ENCODE peak calls at places on chromosomes 5 and 9, in ten cellular contexts. T is heart left ventricle, Z is transverse colon, O is coronary artery, F is heart right ventricle, A is endothelial cell, B is progenitor cell of endocrine pancreas, M is cardiac fibroblast, S is cardiac muscle cell, D is choroid plexus epithelial cell. I is an unnamed sample.

GRCh38 chr9:107547303-107547702 is 57.7 kb upstream of the KLF4 start:
- DNase-seq in S (no peak), D (no peak), A (no peak), O (no peak), M (no peak), Z (no peak), T (no peak), F (no peak), B (no peak), I (no peak)

GRCh38 chr9:134205636-134206316 is 41.4 kb upstream of the RNU6ATAC start:
- DNase-seq in Z (peak), D (no peak), T (peak), A (no peak), F (peak), S (peak), O (no peak), M (peak), B (no peak), I (no peak)

GRCh38 chr5:61728287-61728686 is 396.2 kb downstream of the ZSWIM6 start:
- DNase-seq in F (no peak), T (no peak), D (no peak), B (no peak), S (no peak), O (no peak), M (no peak), Z (no peak), A (no peak), I (no peak)

GRCh38 chr9:116450378-116451139 is 236.5 kb upstream of the TRIM32 start:
- DNase-seq in S (peak), T (no peak), A (no peak), B (no peak), O (no peak), M (peak), D (peak), F (no peak), Z (no peak), I (no peak)

GRCh38 chr5:33494476-33494875 is 53.7 kb downstream of the TARS1 start:
- DNase-seq in S (peak), F (no peak), B (no peak), O (no peak), T (no peak), A (no peak), M (peak), Z (no peak), D (no peak), I (no peak)

GRCh38 chr5:159781626-159782157 is 134.6 kb upstream of the ADRA1B start:
- DNase-seq in F (no peak), B (no peak), S (no peak), M (no peak), T (no peak), O (no peak), A (no peak), Z (no peak), D (no peak), I (no peak)

GRCh38 chr9:83066771-83067170 is 3.8 kb upstream of the RASEF start:
- DNase-seq in Z (no peak), A (no peak), O (no peak), B (no peak), F (no peak), T (no peak), D (peak), S (no peak), M (peak), I (no peak)

GRCh38 chr9:109925810-109926209 is 145.8 kb downstream of the PALM2AKAP2 start:
- DNase-seq in T (no peak), M (no peak), D (no peak), A (no peak), B (no peak), O (no peak), F (no peak), S (no peak), Z (no peak), I (no peak)

GRCh38 chr9:98784855-98785254 is 11.5 kb downstream of the ANKS6 start:
- DNase-seq in M (no peak), Z (no peak), A (no peak), B (no peak), F (no peak), T (no peak), O (no peak), S (no peak), D (no peak), I (no peak)

GRCh38 chr5:10566556-10567068 is 2.7 kb downstream of the ANKRD33B start:
- DNase-seq in T (no peak), D (no peak), Z (no peak), B (no peak), A (no peak), O (no peak), S (no peak), F (no peak), M (no peak), I (no peak)

GRCh38 chr9:78507008-78507407 is 210.1 kb downstream of the PSAT1 start:
- DNase-seq in A (no peak), T (no peak), Z (no peak), D (no peak), O (no peak), B (no peak), S (no peak), F (no peak), M (no peak), I (no peak)

GRCh38 chr5:4205408-4205807 is 609.8 kb downstream of the IRX1 start:
- DNase-seq in T (no peak), Z (no peak), O (no peak), D (no peak), A (no peak), B (no peak), F (no peak), M (peak), S (peak), I (no peak)

GRCh38 chr5:143102414-143102813 is 301.1 kb downstream of the NR3C1 start:
- DNase-seq in M (no peak), Z (no peak), D (no peak), F (no peak), B (no peak), O (no peak), T (peak), A (no peak), S (peak), I (no peak)

GRCh38 chr9:96173640-96174039 is 128.3 kb downstream of the HSD17B3 start:
- DNase-seq in T (no peak), Z (no peak), A (peak), F (no peak), S (no peak), O (no peak), B (no peak), M (no peak), D (no peak), I (no peak)

GRCh38 chr9:93265301-93265971 is 81.5 kb downstream of the WNK2 start:
- DNase-seq in O (no peak), S (no peak), D (no peak), B (no peak), M (no peak), F (no peak), Z (no peak), A (no peak), T (no peak), I (no peak)

GRCh38 chr5:1651971-1652872 is 128.5 kb upstream of the LPCAT1 start:
- DNase-seq in Z (no peak), M (no peak), T (no peak), D (no peak), B (no peak), F (no peak), S (no peak), O (peak), A (no peak), I (no peak)

GRCh38 chr9:113528811-113529210 is 65.3 kb downstream of the RGS3 start:
- DNase-seq in B (no peak), M (no peak), O (no peak), T (no peak), D (no peak), A (no peak), F (no peak), Z (no peak), S (no peak), I (no peak)

DNA sequence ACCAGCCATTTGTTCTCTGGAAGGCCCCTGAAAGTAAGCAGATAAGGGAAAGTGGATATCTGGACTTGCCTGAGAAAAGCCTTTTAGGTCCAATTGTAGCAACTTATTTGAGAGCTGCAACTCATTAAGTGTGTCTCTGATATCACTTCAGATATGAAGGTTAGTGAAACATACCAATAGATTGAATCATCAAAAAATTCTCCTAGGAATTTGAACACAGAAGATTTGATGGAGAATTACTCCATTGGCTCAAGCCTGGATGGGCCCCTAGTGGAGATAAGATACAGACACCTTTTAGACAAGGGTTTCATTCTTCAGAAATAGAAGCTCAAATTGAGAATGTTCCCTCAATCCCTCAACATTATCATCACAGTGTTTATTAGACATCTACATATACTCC is 356.7 kb downstream of the NDUFS4 start:
- DNase-seq in T (no peak), S (peak), B (no peak), F (no peak), D (peak), M (peak), O (no peak), A (no peak), Z (no peak), I (no peak)
- TF ChIP-seq CTCF in T (no peak), S (no peak), B (peak), F (no peak), D (peak), M (no peak), O (no peak), A (peak), Z (no peak), I (no peak)

DNA sequence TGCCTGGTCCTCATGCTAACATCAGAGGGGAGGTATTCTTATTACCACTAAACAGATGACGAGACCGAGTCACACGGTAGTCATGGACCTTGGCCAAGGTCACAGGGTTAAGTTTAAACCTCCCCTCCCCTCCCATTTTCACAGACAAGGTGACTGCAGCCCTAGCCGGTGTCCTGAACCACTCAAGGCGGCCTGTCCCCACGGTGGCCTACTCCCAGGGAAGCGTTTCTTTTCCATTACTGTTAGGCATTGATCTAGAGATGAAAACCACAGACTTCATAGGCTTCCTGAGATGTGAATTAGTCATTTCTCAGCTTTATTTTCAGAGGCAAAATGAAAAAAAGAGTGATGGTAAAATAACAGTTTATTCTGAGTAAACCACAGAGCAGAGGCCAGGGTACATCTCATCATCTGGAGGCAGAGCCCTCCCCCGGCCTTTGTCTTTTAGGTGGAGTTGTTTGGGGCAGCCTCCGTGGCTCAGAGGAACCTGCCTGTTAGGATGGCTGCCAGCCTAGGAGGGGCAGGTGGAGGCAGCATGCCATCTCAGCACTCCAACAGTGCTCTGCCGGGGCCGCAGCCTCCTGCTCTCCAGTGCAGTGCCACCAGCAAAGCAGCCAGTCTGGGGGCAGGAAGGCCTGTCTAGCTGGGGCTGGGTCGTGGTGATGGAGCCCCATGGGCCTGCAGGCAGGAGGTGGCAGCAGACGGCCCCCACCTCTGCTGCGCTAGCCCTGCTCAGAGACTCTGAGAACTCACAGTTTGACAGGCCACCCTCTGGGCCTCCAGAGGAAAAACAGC is 71.2 kb downstream of the RAPGEF1 start:
- DNase-seq in S (peak), A (no peak), F (no peak), M (peak), T (no peak), D (peak), O (no peak), B (no peak), Z (no peak), I (peak)
- TF ChIP-seq CTCF in S (no peak), A (no peak), F (no peak), M (no peak), T (no peak), D (peak), O (no peak), B (no peak), Z (no peak), I (no peak)

GRCh38 chr5:40909723-40910122 is 426 bp downstream of the C7 start:
- DNase-seq in D (no peak), F (no peak), T (no peak), M (peak), B (no peak), O (no peak), Z (no peak), S (no peak), A (no peak), I (no peak)

GRCh38 chr5:40906351-40906751 is 2.9 kb upstream of the C7 start:
- DNase-seq in Z (no peak), A (no peak), F (no peak), D (no peak), M (peak), B (no peak), S (no peak), O (no peak), T (no peak), I (no peak)

GRCh38 chr5:40909233-40909632 is at the start of gene C7:
- DNase-seq in D (peak), M (peak), S (peak), O (no peak), Z (no peak), T (no peak), B (no peak), A (no peak), F (no peak), I (no peak)

GRCh38 chr5:40904205-40904993 is 4.9 kb upstream of the C7 start:
- DNase-seq in A (peak), T (peak), D (peak), B (peak), S (peak), O (no peak), F (peak), M (peak), Z (peak), I (no peak)

DNA sequence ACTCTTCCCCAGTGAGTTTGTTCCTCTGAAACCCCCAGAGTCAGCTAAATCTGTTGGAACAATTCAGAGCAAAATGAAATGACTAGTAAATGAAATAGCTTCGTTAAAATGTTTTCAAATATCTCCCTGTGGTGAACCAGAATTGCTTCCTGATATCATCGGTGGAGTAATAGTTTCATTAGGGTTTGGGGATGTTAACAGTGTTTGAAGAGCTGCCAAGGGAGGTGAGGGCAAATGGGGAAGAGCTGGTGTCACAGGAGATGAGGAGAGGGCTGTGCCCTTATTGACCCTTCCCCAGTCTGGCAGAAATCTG is 4.3 kb upstream of the C7 start:
- DNase-seq in B (no peak), T (no peak), Z (no peak), O (no peak), D (no peak), A (no peak), F (no peak), M (no peak), S (no peak), I (no peak)
- TF ChIP-seq CTCF in B (no peak), T (no peak), Z (no peak), O (peak), D (no peak), A (no peak), F (no peak), M (no peak), S (no peak), I (peak)

DNA sequence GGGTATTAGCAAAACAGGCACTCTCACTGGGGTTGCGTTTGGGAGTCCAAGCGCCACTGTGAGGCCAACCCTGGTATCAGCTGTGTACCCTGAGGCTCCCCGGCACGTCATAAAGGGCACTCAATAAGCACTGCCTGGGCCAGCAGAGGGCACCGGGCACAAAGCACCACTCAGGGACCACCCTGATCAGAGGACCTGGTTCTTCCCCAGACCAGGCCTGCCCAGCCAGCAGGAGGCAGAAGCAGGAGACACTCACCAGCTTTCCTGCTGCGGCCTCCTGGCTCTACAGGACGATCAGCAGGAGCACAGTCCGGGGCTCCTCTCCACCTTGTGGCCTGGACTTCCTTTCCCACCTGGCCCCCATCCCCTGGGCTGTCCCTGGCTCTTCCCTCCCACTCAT is 12.6 kb downstream of the MGAT1 start:
- DNase-seq in O (no peak), F (no peak), M (no peak), D (no peak), B (no peak), T (no peak), S (no peak), Z (no peak), A (peak), I (no peak)
- TF ChIP-seq CTCF in O (no peak), F (no peak), M (no peak), D (peak), B (no peak), T (no peak), S (no peak), Z (no peak), A (no peak), I (no peak)

DNA sequence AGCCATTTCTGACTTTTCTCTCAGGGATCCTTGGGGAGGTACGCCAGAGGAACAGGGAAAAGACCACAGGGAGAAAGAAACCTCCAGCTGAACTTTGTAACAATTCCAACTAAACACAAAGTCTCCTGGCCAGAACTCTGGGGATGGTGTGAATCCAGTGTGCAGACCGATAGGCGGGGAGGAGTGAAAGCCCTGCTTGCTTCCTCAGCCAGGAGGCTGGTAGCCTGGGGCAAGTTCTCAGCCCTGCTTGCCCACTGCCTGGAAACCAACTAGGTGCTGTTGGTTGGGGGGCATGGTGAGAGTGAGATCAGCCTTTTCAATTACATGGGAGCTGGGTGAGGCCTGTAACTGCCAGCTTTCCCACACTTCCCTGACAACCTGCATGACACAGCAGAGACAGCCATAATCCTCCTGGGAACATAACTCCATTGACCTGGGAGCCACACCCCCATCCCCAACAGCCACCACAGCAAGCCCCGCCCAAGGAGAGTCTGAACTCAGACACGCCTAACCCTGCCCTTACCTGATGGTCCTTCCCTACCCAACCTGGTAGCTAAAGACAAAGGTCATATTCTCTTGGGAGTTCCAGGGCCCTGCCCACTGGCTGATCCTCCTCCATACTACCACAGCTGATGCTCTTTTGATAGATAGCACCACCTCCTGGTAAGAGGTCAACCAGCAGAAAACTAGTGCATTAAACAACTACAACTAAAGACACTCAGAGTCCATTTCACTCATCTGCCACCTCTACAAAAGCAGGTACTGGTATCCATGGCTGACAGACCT is 100.1 kb upstream of the TNFAIP8 start:
- DNase-seq in O (no peak), S (peak), D (peak), Z (peak), T (no peak), B (no peak), F (no peak), M (peak), A (no peak), I (no peak)
- TF ChIP-seq CTCF in O (no peak), S (peak), D (peak), Z (peak), T (no peak), B (no peak), F (no peak), M (no peak), A (no peak), I (no peak)

GRCh38 chr5:153756540-153756939 is 266.1 kb downstream of the GRIA1 start:
- DNase-seq in S (no peak), F (no peak), O (no peak), T (no peak), B (no peak), D (peak), A (no peak), M (peak), Z (no peak), I (no peak)
- TF ChIP-seq CTCF in S (peak), F (peak), O (no peak), T (no peak), B (peak), D (peak), A (no peak), M (peak), Z (no peak), I (no peak)